ENCODE peak calls at places on chromosome 2, in four cellular contexts. L is neural progenitor cell, I is RPMI8226, E is A172. S is an unnamed sample.

GRCh38 chr2:239251971-239252370 is 148.8 kb downstream of the HDAC4 start:
- DNase-seq in I (no peak), E (peak), L (no peak), S (no peak)

GRCh38 chr2:439077-439476 is 151.2 kb upstream of the ALKAL2 start:
- DNase-seq in I (no peak), L (peak), E (no peak), S (no peak)

GRCh38 chr2:239159476-239159911 is 241.3 kb downstream of the HDAC4 start:
- DNase-seq in L (no peak), I (no peak), E (no peak), S (no peak)

GRCh38 chr2:216031960-216032689 is 18.8 kb upstream of the MREG start:
- DNase-seq in E (peak), L (no peak), I (no peak), S (no peak)

GRCh38 chr2:137202310-137202709 is 437.0 kb downstream of the THSD7B start:
- DNase-seq in I (no peak), L (no peak), E (no peak), S (no peak)

GRCh38 chr2:19336781-19337180 is 21.6 kb downstream of the OSR1 start:
- DNase-seq in L (no peak), I (no peak), E (no peak), S (no peak)

GRCh38 chr2:18788590-18788989 is 199.2 kb upstream of the NT5C1B start:
- DNase-seq in I (no peak), L (no peak), E (peak), S (no peak)

GRCh38 chr2:223465793-223466192 is 136.4 kb downstream of the SCG2 start:
- DNase-seq in L (no peak), I (no peak), E (peak), S (no peak)

GRCh38 chr2:18311413-18311812 is 249.0 kb downstream of the RDH14 start:
- DNase-seq in L (no peak), E (peak), I (no peak), S (no peak)

GRCh38 chr2:201984800-201985525 is 48.7 kb upstream of the FZD7 start:
- DNase-seq in L (no peak), I (peak), E (no peak), S (peak)

GRCh38 chr2:228318218-228318617 is 136.7 kb upstream of the SPHKAP start:
- DNase-seq in E (peak), L (peak), I (peak), S (no peak)

GRCh38 chr2:232327089-232328037 is 51.2 kb upstream of the ALPP start:
- DNase-seq in I (peak), E (peak), L (peak), S (peak)

GRCh38 chr2:119549236-119549635 is 5.0 kb downstream of the CFAP221 start:
- DNase-seq in L (no peak), E (peak), I (no peak), S (no peak)

GRCh38 chr2:85804583-85804982 is 50.8 kb downstream of the ATOH8 start:
- DNase-seq in E (no peak), L (peak), I (peak), S (no peak)

GRCh38 chr2:32168513-32168912 is 2.8 kb downstream of the SLC30A6 start:
- DNase-seq in L (peak), E (no peak), I (no peak), S (no peak)

GRCh38 chr2:170123593-170123992 is 54.4 kb upstream of the MYO3B start:
- DNase-seq in L (no peak), I (no peak), E (peak), S (no peak)

GRCh38 chr2:168663993-168664392 is 138.4 kb upstream of the NOSTRIN start:
- DNase-seq in E (no peak), I (no peak), L (peak), S (no peak)

GRCh38 chr2:64192570-64193192 is 48.5 kb upstream of the PELI1 start:
- DNase-seq in I (no peak), E (no peak), L (no peak), S (no peak)

GRCh38 chr2:189146553-189146952 is 33.0 kb downstream of the COL5A2 start:
- DNase-seq in E (no peak), I (no peak), L (no peak), S (no peak)

GRCh38 chr2:228533156-228533555 is 351.7 kb upstream of the SPHKAP start:
- DNase-seq in L (no peak), I (no peak), E (no peak), S (no peak)

GRCh38 chr2:171287606-171288005 is 126.9 kb upstream of the TLK1 start:
- DNase-seq in I (no peak), E (no peak), L (no peak), S (no peak)

GRCh38 chr2:69242651-69243051 is 144.4 kb downstream of the GFPT1 start:
- DNase-seq in E (no peak), I (no peak), L (no peak), S (no peak)

GRCh38 chr2:28649481-28650260 is 102.0 kb upstream of the PPP1CB start:
- DNase-seq in I (no peak), L (no peak), E (peak), S (no peak)

GRCh38 chr2:149955201-149955600 is 367.6 kb upstream of the MMADHC start:
- DNase-seq in L (no peak), E (no peak), I (no peak), S (no peak)

GRCh38 chr2:101737478-101738240 is 40.2 kb downstream of the MAP4K4 start:
- DNase-seq in E (no peak), L (no peak), I (no peak), S (no peak)

GRCh38 chr2:184425083-184425482 is 173.2 kb upstream of the ZNF804A start:
- DNase-seq in L (no peak), E (no peak), I (no peak), S (no peak)

GRCh38 chr2:174577967-174578589 is 19.5 kb downstream of the WIPF1 start:
- DNase-seq in I (peak), L (peak), E (peak), S (peak)

GRCh38 chr2:241009601-241010530 is 11.4 kb downstream of the SNED1 start:
- DNase-seq in I (no peak), E (peak), L (peak), S (peak)

GRCh38 chr2:231680992-231681852 is 27.1 kb upstream of the PTMA start:
- DNase-seq in E (no peak), I (peak), L (peak), S (peak)

GRCh38 chr2:80567991-80568390 is 263.4 kb upstream of the LRRTM1 start:
- DNase-seq in L (no peak), I (no peak), E (no peak), S (no peak)

GRCh38 chr2:70620020-70620419 is 66.4 kb upstream of the TGFA start:
- DNase-seq in I (no peak), L (no peak), E (no peak), S (no peak)

GRCh38 chr2:119023534-119023933 is 81.5 kb downstream of the MARCO start:
- DNase-seq in E (no peak), L (no peak), I (no peak), S (no peak)

S was measured in caudate nucleus.